ENCODE peak calls at places on chromosomes 1 and 21, in six cellular contexts. O, C, F, N, L and W are unnamed samples.

GRCh38 chr1:97334454-97334853 is 586.4 kb downstream of the DPYD start:
- DNase-seq in C (no peak), L (no peak), F (no peak), N (no peak), O (no peak), W (no peak)

GRCh38 chr21:25080706-25081495 is 526.4 kb downstream of the MRPL39 start:
- DNase-seq in C (no peak), L (no peak), F (no peak), N (no peak), O (no peak), W (no peak)

GRCh38 chr1:226980565-226981385 is 40.7 kb downstream of the COQ8A start:
- DNase-seq in O (no peak), C (no peak), F (no peak), N (no peak), L (no peak), W (no peak)

GRCh38 chr1:156444407-156445001 is 56.1 kb downstream of the MEF2D start:
- DNase-seq in F (no peak), L (no peak), C (no peak), O (no peak), N (no peak), W (no peak)

GRCh38 chr21:29187939-29188338 is 57.5 kb downstream of the MAP3K7CL start:
- DNase-seq in L (peak), N (no peak), F (no peak), O (peak), C (peak), W (no peak)

GRCh38 chr1:218775476-218776170 is 398.1 kb upstream of the LYPLAL1 start:
- DNase-seq in C (no peak), L (no peak), F (no peak), N (no peak), O (no peak), W (no peak)

GRCh38 chr1:5793516-5793915 is 198.7 kb downstream of the NPHP4 start:
- DNase-seq in F (no peak), L (no peak), O (no peak), N (no peak), C (no peak), W (no peak)

GRCh38 chr1:109017134-109017533 is 24.8 kb downstream of the WDR47 start:
- DNase-seq in F (no peak), C (no peak), N (no peak), O (no peak), L (no peak), W (no peak)

GRCh38 chr1:187513190-187513589 is 684.4 kb downstream of the PLA2G4A start:
- DNase-seq in C (no peak), F (no peak), N (no peak), O (no peak), L (no peak), W (no peak)

GRCh38 chr1:166156674-166157073 is 10.1 kb downstream of the FAM78B start:
- DNase-seq in F (no peak), C (no peak), N (no peak), L (no peak), O (no peak), W (no peak)

GRCh38 chr1:15703562-15703961 is 19.4 kb downstream of the PLEKHM2 start:
- DNase-seq in L (peak), O (peak), C (peak), F (no peak), N (no peak), W (peak)

GRCh38 chr21:22631066-22631465 is 1632.9 kb downstream of the NCAM2 start:
- DNase-seq in N (no peak), L (no peak), C (no peak), F (no peak), O (no peak), W (no peak)

GRCh38 chr1:26363549-26364448 is 8.8 kb downstream of the ZNF683 start:
- DNase-seq in C (peak), F (peak), O (no peak), L (peak), N (peak), W (no peak)

GRCh38 chr1:112849967-112850641 is 105.9 kb downstream of the SLC16A1 start:
- DNase-seq in O (no peak), N (peak), F (no peak), L (no peak), C (no peak), W (no peak)

DNA sequence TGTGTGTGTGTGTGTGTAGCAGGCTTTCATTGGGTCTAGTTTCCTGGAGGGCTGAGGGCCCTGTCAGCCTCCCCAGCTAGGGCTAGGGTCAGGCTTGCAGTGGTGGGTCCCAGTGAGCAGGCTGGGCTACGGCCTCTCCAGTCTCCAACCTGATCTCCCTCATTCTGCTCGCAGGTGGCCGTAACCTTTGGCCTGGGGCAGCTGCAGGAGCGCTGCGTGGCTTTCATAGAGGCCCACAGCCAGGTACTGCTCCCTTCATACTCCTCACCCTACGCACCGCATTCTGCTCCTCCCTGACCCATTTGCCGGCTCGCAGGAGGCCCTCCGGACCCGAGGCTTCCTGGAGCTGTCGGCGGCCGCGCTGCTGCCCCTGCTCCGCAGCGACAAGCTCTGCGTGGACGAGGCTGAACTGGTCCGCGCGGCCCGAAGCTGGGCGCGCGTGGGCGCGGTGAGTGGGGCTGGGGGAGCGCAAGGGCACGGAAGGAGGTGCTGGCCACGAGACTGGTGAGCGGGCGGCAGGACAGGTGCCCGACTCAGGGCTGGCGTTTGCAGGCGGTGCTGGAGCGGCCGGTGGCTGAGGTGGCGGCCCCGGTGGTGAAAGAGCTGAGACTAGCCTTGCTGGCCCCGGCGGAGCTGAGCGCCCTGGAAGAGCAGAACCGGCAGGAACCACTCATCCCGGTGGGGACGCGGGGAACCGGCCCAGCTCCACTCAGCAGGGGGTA is 4.7 kb downstream of the BTBD19 start:
- DNase-seq in N (peak), L (no peak), C (no peak), O (no peak), F (no peak), W (no peak)
- H3K27ac ChIP-seq in N (no peak), L (peak), C (peak), O (peak), F (peak), W (peak)

DNA sequence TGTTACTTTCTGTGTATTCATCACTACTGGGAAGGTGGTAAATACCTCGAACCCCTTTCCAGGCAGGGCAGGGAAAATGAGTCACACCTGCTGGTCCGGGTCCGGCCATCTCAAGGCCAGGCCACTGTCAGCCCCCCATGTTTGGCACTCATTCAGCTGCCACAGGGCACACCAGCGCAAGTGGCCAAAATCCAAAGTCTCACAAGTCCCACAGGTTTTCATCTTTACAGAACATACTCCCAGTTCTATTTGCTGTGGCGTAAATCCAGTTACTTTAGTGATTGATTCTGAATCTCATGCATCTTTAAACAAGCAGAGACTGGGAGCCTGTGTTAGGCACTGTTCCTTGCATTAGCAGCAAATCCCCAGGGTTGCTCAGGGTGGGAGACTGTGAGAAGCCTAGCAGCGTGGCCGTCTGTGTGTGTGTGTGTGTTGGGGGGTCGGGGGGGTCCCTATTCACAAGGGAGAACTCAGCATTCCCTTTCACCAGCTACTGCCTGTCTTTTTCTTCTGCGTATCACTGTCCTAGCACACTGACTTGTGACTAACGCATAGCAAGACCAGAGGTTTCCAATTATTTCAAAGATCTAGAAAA is 1.1 kb upstream of the SLC2A5 start:
- DNase-seq in C (peak), L (no peak), O (no peak), F (no peak), N (no peak), W (no peak)
- H3K27ac ChIP-seq in C (peak), L (peak), O (peak), F (no peak), N (no peak), W (no peak)

GRCh38 chr1:45335732-45336365 is 4.1 kb upstream of the TOE1 start:
- DNase-seq in N (no peak), L (no peak), C (no peak), O (no peak), F (no peak), W (no peak)
- H3K27ac ChIP-seq in N (no peak), L (no peak), C (no peak), O (no peak), F (no peak), W (no peak)

GRCh38 chr1:233656700-233657099 is 42.8 kb downstream of the KCNK1 start:
- DNase-seq in N (no peak), C (no peak), L (no peak), F (no peak), O (no peak), W (no peak)
- H3K27ac ChIP-seq in N (no peak), C (no peak), L (no peak), F (no peak), O (no peak), W (peak)

DNA sequence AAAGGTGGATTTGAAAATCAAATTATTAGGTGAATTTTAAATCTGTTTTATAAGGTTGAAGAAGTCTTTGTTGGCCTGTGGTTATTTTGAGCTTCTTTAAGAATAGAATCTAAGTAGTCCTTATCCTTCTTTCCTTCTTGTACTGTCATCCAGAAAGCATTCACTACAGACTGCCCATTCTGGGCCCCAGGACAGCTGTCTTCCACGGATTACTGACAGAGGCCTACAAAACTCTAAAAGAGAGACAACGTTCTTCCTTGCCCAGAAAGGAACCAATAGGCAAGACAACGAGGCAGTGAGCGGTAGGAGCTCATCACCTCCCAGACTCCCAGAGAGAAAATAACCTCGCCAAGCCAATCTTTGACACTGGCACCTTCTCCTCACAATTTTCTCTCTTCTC is 24.4 kb upstream of the PIGC start:
- DNase-seq in F (no peak), N (no peak), C (no peak), O (no peak), L (no peak), W (no peak)
- H3K27ac ChIP-seq in F (no peak), N (no peak), C (no peak), O (no peak), L (no peak), W (no peak)

GRCh38 chr21:41760411-41760810 is 6.4 kb downstream of the RIPK4 start:
- DNase-seq in F (no peak), N (no peak), O (no peak), L (no peak), C (no peak), W (no peak)
- H3K27ac ChIP-seq in F (peak), N (no peak), O (peak), L (no peak), C (peak), W (no peak)

GRCh38 chr1:117537291-117537920 is 68.4 kb upstream of the TENT5C start:
- DNase-seq in O (peak), N (no peak), L (no peak), F (no peak), C (peak), W (no peak)
- H3K27ac ChIP-seq in O (no peak), N (no peak), L (no peak), F (no peak), C (no peak), W (no peak)